ENCODE peak calls at places on chromosomes 2 and 18, in six cellular contexts. T is effector memory CD4-positive, alpha-beta T cell; B is T-helper 9 cell; P is stimulated activated CD4-positive, alpha-beta T cell treated with anti-CD3 and anti-CD28 coated beads, TNF-alpha, amount 100 ng/mL, for 1 hour; C is endothelial cell; W is PC-9. Q is an unnamed sample.

GRCh38 chr2:212066546-212066945 is 472.1 kb downstream of the ERBB4 start:
- DNase-seq in B (no peak), W (no peak), T (no peak), P (no peak), C (no peak), Q (no peak)

GRCh38 chr2:111692311-111692710 is 191.7 kb downstream of the ANAPC1 start:
- DNase-seq in C (no peak), T (no peak), P (no peak), W (no peak), B (no peak), Q (no peak)

GRCh38 chr2:240433973-240434727 is 1.3 kb upstream of the GPC1 start:
- DNase-seq in B (no peak), W (peak; percentile 98), T (no peak), P (no peak), C (no peak), Q (peak; percentile 5)

GRCh38 chr2:101736233-101736632 is 38.7 kb downstream of the MAP4K4 start:
- DNase-seq in C (no peak), B (no peak), T (no peak), P (no peak), W (no peak), Q (no peak)

GRCh38 chr2:235002198-235003095 is 50.6 kb downstream of the SH3BP4 start:
- DNase-seq in C (no peak), P (no peak), T (no peak), W (peak; percentile 69), B (no peak), Q (no peak)

GRCh38 chr2:46122971-46123365 is 174.2 kb upstream of the EPAS1 start:
- DNase-seq in C (no peak), T (no peak), P (no peak), W (peak; percentile 67), B (no peak), Q (no peak)

GRCh38 chr2:157216421-157216965 is 41.0 kb upstream of the GALNT5 start:
- DNase-seq in W (no peak), T (no peak), C (no peak), P (no peak), B (no peak), Q (no peak)

GRCh38 chr18:7918696-7919095 is 351.6 kb downstream of the PTPRM start:
- DNase-seq in C (no peak), P (no peak), B (no peak), W (no peak), T (no peak), Q (no peak)

GRCh38 chr2:240551809-240552208 is 6.0 kb downstream of the ANKMY1 start:
- DNase-seq in T (no peak), P (no peak), C (no peak), B (no peak), W (no peak), Q (no peak)

GRCh38 chr2:158179660-158180059 is 78.0 kb downstream of the UPP2 start:
- DNase-seq in C (no peak), B (no peak), W (no peak), T (no peak), P (no peak), Q (no peak)

GRCh38 chr2:113872201-113872600 is 17.7 kb upstream of the ACTR3 start:
- DNase-seq in C (no peak), B (no peak), T (no peak), W (no peak), P (no peak), Q (no peak)

GRCh38 chr2:16313235-16313980 is 352.2 kb downstream of the CYRIA start:
- DNase-seq in T (no peak), P (no peak), W (no peak), B (no peak), C (no peak), Q (no peak)

GRCh38 chr2:179963626-179964025 is 43.5 kb downstream of the CWC22 start:
- DNase-seq in T (no peak), W (no peak), C (no peak), B (no peak), P (no peak), Q (no peak)

GRCh38 chr2:101558740-101559508 is 84.0 kb upstream of the RFX8 start:
- DNase-seq in C (no peak), T (no peak), B (no peak), P (no peak), W (no peak), Q (no peak)

GRCh38 chr2:136327162-136327852 is 209.4 kb upstream of the CXCR4 start:
- DNase-seq in B (peak; percentile 67), C (no peak), T (peak; percentile 68), P (peak; percentile 56), W (peak; percentile 40), Q (peak; percentile 62)

GRCh38 chr2:220228310-220229006 is 601.0 kb downstream of the SLC4A3 start:
- DNase-seq in W (peak; percentile 97), P (no peak), B (no peak), C (no peak), T (no peak), Q (no peak)

GRCh38 chr2:55720417-55720816 is 26.8 kb upstream of the PNPT1 start:
- DNase-seq in P (no peak), W (no peak), B (no peak), C (no peak), T (no peak), Q (no peak)

GRCh38 chr18:5759169-5759568 is 136.2 kb downstream of the TMEM200C start:
- DNase-seq in T (no peak), W (no peak), P (no peak), B (no peak), C (no peak), Q (no peak)

GRCh38 chr2:53787255-53787910 is 539 bp downstream of the ERLEC1 start:
- DNase-seq in P (no peak), T (no peak), W (no peak), B (no peak), C (no peak), Q (no peak)

Q was measured in stimulated activated CD8-positive, alpha-beta memory T cell treated with anti-CD3 and anti-CD28 coated beads, Interleukin-7, amount 100 ng/mL, for 4 hours.